ENCODE peak calls at places on chromosomes 1 and 21, in four cellular contexts. Z is activated B cell treated with CpG ODN at 0.5 μM for 24 hours, I is bronchial epithelial cell, C is heart right ventricle. V is an unnamed sample.

GRCh38 chr1:175478203-175478602 is 265.2 kb downstream of the TNR start:
- DNase-seq in Z (no peak), I (no peak), C (no peak), V (no peak)

GRCh38 chr21:41957991-41958766 is 4.4 kb upstream of the C2CD2 start:
- DNase-seq in Z (no peak), I (peak), C (peak), V (no peak)

GRCh38 chr21:45357436-45358260 is 47.3 kb upstream of the COL18A1 start:
- DNase-seq in Z (no peak), I (no peak), C (peak), V (no peak)

GRCh38 chr1:235013512-235013911 is 115.1 kb downstream of the TOMM20 start:
- DNase-seq in Z (no peak), I (no peak), C (no peak), V (no peak)

GRCh38 chr1:175514309-175515001 is 228.9 kb downstream of the TNR start:
- DNase-seq in Z (no peak), I (no peak), C (no peak), V (no peak)

GRCh38 chr1:39922139-39922757 is 20.5 kb upstream of the MYCL start:
- DNase-seq in Z (no peak), I (no peak), C (no peak), V (no peak)

GRCh38 chr1:8962812-8963669 is 17.4 kb downstream of the CA6 start:
- DNase-seq in Z (no peak), I (peak), C (no peak), V (peak)

GRCh38 chr21:46532080-46532479 is 72.8 kb downstream of the S100B start:
- DNase-seq in Z (no peak), I (no peak), C (no peak), V (no peak)

GRCh38 chr1:225926551-225927113 is 2.6 kb upstream of the PYCR2 start:
- DNase-seq in Z (no peak), I (no peak), C (no peak), V (no peak)

GRCh38 chr1:244920911-244921310 is 56.6 kb upstream of the HNRNPU start:
- DNase-seq in Z (no peak), I (no peak), C (no peak), V (no peak)

GRCh38 chr1:119647734-119648619 is at the start of gene ZNF697:
- DNase-seq in Z (peak), I (peak), C (peak), V (peak)

GRCh38 chr1:119646521-119647227 is 1.4 kb downstream of the ZNF697 start:
- DNase-seq in Z (no peak), I (peak), C (no peak), V (no peak)

GRCh38 chr1:119651133-119651532 is 3.1 kb upstream of the ZNF697 start:
- DNase-seq in Z (no peak), I (no peak), C (no peak), V (no peak)

GRCh38 chr1:119647228-119647733 is 785 bp downstream of the ZNF697 start:
- DNase-seq in Z (no peak), I (no peak), C (peak), V (peak)

GRCh38 chr1:119648620-119649004 is 546 bp upstream of the ZNF697 start:
- DNase-seq in Z (no peak), I (no peak), C (no peak), V (no peak)
- TF ChIP-seq CTCF in Z (no peak), I (no peak), C (no peak), V (no peak)

GRCh38 chr1:160830321-160831153 is 32.1 kb downstream of the CD244 start:
- DNase-seq in Z (peak), I (peak), C (peak), V (peak)
- TF ChIP-seq CTCF in Z (no peak), I (peak), C (peak), V (peak)

DNA sequence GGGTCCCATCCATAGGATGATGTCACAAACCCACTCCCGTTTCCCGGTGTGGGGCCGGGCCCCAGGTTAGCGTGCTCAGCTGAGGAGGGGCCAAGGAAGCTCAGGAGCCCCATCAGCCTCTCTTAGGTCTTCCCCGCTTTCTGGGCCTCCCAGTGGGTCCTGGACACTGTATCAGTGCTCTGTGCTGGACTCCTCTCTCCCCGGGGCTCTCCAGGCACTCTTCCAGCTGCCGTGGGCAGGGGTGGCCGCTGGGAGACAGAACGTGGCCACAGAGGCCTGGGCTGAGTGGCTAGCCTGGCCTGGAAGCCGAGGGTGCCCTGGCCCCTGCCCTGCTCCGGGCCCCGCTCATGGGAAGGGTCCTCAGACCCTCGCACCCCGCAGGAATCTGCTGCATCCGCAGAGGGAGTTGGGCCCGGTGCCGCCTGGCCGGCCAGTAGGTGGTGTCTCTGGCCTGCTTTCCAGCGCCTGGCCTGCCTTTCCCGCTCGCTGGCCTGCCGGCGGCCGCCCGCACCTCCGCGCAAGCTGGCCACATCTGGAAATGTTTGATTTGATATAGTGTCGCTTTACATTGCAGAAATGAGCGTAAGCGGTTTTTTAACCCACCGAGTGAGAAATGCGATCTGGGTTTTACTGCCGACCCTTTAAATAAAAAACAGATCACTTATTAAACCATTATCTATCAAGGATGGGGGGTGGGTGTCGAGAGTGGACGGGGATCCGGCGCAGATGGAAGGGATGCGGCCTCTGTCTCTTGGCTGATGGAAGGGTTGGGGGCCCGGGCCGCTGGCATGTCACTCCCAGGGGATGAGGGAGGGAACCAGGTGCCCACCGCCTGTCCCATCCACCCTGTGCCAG is 74.4 kb upstream of the TTC34 start:
- DNase-seq in Z (no peak), I (no peak), C (peak), V (no peak)
- TF ChIP-seq CTCF in Z (no peak), I (peak), C (peak), V (no peak)

GRCh38 chr1:242184955-242185354 is 186.1 kb upstream of the MAP1LC3C start:
- DNase-seq in Z (no peak), I (no peak), C (no peak), V (no peak)

GRCh38 chr1:242187171-242187570 is 188.3 kb upstream of the MAP1LC3C start:
- DNase-seq in Z (no peak), I (no peak), C (no peak), V (no peak)

GRCh38 chr1:242187816-242188215 is 188.9 kb upstream of the MAP1LC3C start:
- DNase-seq in Z (no peak), I (no peak), C (no peak), V (no peak)

GRCh38 chr1:242185728-242186127 is 186.8 kb upstream of the MAP1LC3C start:
- DNase-seq in Z (no peak), I (no peak), C (no peak), V (no peak)

DNA sequence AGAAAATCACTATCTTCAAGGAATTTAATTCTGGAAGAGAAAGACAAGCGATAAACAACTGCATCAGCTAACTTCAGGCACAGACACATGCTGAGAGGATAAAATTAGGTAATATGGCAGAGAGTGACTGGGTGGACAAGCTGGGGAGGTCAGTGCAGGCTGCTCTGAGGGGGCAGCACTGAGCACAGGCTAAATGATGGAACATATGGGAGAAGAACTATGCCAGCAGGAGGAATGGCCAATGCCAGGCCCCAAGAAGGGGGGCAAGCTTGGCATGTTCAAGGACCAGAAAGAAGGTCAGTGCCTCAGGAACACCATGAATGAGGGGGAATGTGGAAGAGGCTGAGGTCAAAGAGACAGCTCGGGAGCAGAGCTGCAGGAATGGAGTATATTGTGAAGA is 190.7 kb upstream of the MAP1LC3C start:
- DNase-seq in Z (no peak), I (no peak), C (no peak), V (no peak)
- TF ChIP-seq CTCF in Z (no peak), I (no peak), C (no peak), V (peak)

DNA sequence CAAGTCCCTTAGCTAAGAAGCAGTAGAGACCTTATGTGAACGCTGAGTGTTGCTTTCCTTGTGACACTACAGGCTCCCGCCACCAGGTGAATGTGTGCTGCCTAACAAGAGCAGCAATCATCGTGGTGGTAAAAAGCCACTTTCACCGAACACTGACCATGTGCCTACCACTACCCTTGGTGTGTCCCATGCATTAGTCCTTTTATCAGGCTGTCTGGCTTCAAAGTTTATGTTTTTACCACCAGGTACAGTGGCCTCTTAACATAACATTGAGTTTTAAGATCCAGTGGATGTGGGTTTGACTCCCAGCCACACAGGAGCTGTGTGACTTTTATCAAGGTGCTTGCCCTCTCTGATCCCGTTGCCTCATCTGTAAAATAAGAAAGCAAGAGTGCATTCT is 1.7 kb downstream of the C1QB start:
- DNase-seq in Z (no peak), I (no peak), C (no peak), V (no peak)
- TF ChIP-seq CTCF in Z (no peak), I (no peak), C (no peak), V (peak)

V was measured in progenitor cell of endocrine pancreas.